ENCODE peak calls at places on chromosome 9, in seven cellular contexts. W, K, B, O, L, F and E are unnamed samples.

GRCh38 chr9:79013715-79014610 is 557.8 kb upstream of the TLE4 start:
- DNase-seq in W (no peak), K (no peak), B (no peak), O (no peak), L (no peak), F (no peak), E (no peak)

GRCh38 chr9:128555180-128555721 is 2.9 kb downstream of the SPTAN1 start:
- DNase-seq in W (peak; percentile 79), K (no peak), B (no peak), O (no peak), L (peak; percentile 89), F (no peak), E (no peak)

GRCh38 chr9:111067472-111067871 is 29.2 kb upstream of the LPAR1 start:
- DNase-seq in W (no peak), K (no peak), B (no peak), O (no peak), L (no peak), F (no peak), E (no peak)

GRCh38 chr9:33466565-33467495 is 6.9 kb downstream of the NOL6 start:
- DNase-seq in W (peak; percentile 46), K (peak; percentile 83), B (peak; percentile 81), O (peak; percentile 71), L (peak; percentile 69), F (peak; percentile 64), E (peak; percentile 65)

GRCh38 chr9:127707766-127708165 is 978 bp downstream of the CFAP157 start:
- DNase-seq in W (no peak), K (peak; percentile 58), B (peak; percentile 58), O (peak; percentile 30), L (peak; percentile 68), F (peak; percentile 17), E (no peak)

GRCh38 chr9:7042124-7042523 is 284.4 kb downstream of the KDM4C start:
- DNase-seq in W (no peak), K (no peak), B (no peak), O (no peak), L (no peak), F (no peak), E (no peak)

GRCh38 chr9:136604823-136605525 is 57.7 kb upstream of the EGFL7 start:
- DNase-seq in W (no peak), K (no peak), B (no peak), O (no peak), L (no peak), F (no peak), E (no peak)

GRCh38 chr9:137168907-137169763 is 716 bp downstream of the LRRC26 start:
- DNase-seq in W (peak; percentile 33), K (peak; percentile 61), B (peak; percentile 87), O (no peak), L (peak; percentile 89), F (no peak), E (no peak)

GRCh38 chr9:97845130-97845529 is 7.9 kb upstream of the FOXE1 start:
- DNase-seq in W (no peak), K (no peak), B (no peak), O (no peak), L (no peak), F (no peak), E (no peak)

GRCh38 chr9:19517202-19517942 is 108.6 kb downstream of the ACER2 start:
- DNase-seq in W (peak; percentile 31), K (peak; percentile 17), B (no peak), O (no peak), L (peak; percentile 82), F (no peak), E (no peak)

GRCh38 chr9:80699551-80699998 is 989.8 kb downstream of the TLE1 start:
- DNase-seq in W (no peak), K (no peak), B (no peak), O (no peak), L (peak; percentile 6), F (no peak), E (no peak)